ENCODE peak calls at places on chromosomes 13 and 19, in four cellular contexts. H is HepG2, W is K562, F is GM12878. M is an unnamed sample.

GRCh38 chr13:45700971-45701900 is 884 bp upstream of the CBY2 start:
- DNase-seq in H (no peak), W (no peak), F (peak), M (peak)

GRCh38 chr13:77386880-77387606 is 60.1 kb upstream of the MYCBP2 start:
- DNase-seq in H (no peak), W (no peak), F (no peak), M (no peak)

GRCh38 chr19:44585371-44586141 is 27.8 kb upstream of the IGSF23 start:
- DNase-seq in F (no peak), W (no peak), H (no peak), M (no peak)

GRCh38 chr13:38582133-38582532 is 104.7 kb upstream of the FREM2 start:
- DNase-seq in H (peak), W (peak), F (no peak), M (no peak)

GRCh38 chr19:5990289-5990797 is 12.4 kb upstream of the RANBP3 start:
- DNase-seq in W (peak), F (no peak), H (no peak), M (peak)

GRCh38 chr19:19409235-19410030 is 4.0 kb downstream of the GATAD2A start:
- DNase-seq in H (no peak), W (no peak), F (no peak), M (no peak)

GRCh38 chr13:34356686-34357434 is 538.9 kb downstream of the RFC3 start:
- DNase-seq in W (no peak), H (no peak), F (no peak), M (no peak)

GRCh38 chr13:112870737-112871287 is 98.2 kb upstream of the MCF2L start:
- DNase-seq in F (no peak), W (no peak), H (no peak), M (no peak)

GRCh38 chr19:30338878-30339623 is 33.1 kb upstream of the ZNF536 start:
- DNase-seq in F (no peak), W (no peak), H (no peak), M (no peak)

GRCh38 chr13:110442946-110443632 is 118.4 kb downstream of the RAB20 start:
- DNase-seq in W (no peak), H (no peak), F (no peak), M (no peak)
- TF ChIP-seq CBFB in W (no peak), H (no peak), F (no peak), M (no peak)

GRCh38 chr13:65582160-65582559 is 1648.0 kb downstream of the PCDH9 start:
- DNase-seq in W (no peak), F (no peak), H (no peak), M (peak)
- TF ChIP-seq ESRRA in W (no peak), F (no peak), H (no peak), M (no peak)

GRCh38 chr19:56107626-56108351 is 13.3 kb downstream of the ZNF787 start:
- DNase-seq in W (no peak), F (no peak), H (no peak), M (no peak)

GRCh38 chr19:56106993-56107392 is 14.1 kb downstream of the ZNF787 start:
- DNase-seq in H (no peak), F (no peak), W (no peak), M (no peak)

GRCh38 chr19:56110515-56111448 is 10.3 kb downstream of the ZNF787 start:
- DNase-seq in W (peak), H (peak), F (no peak), M (no peak)

GRCh38 chr19:56108447-56109195 is 12.5 kb downstream of the ZNF787 start:
- DNase-seq in F (no peak), W (no peak), H (no peak), M (no peak)

GRCh38 chr19:56109216-56109615 is 11.9 kb downstream of the ZNF787 start:
- DNase-seq in W (no peak), F (no peak), H (no peak), M (no peak)
- TF ChIP-seq CBFB in W (no peak), F (no peak), H (no peak), M (no peak)

DNA sequence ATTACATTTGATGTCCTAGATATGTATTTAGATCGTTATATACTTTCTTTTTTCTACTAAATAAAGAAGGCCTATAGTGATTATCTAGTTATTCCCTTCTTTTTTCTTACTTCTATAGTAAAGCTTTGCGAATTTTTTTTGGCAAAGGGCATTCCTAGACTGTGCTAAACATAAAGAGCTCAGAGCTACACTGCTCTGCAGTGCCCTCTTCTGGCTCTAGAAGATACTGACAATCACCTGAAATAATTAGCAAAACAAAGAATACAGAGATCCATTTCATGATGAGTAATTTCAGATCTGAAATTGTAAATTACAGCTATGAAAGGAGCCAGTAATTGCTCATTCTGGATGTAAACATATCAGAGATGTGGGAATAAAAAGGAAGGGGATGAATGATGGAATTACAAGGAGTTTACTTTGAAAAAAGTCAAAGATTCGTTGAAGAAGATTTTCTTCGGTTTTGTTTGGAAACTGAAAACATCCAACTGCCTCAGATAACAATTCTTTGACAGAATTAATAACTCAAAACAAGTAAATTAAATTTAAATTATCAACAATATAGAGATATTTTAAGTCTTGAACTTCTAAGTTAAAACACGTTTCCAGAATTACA is 288.5 kb downstream of the NALCN start:
- DNase-seq in W (peak), F (no peak), H (peak), M (no peak)
- TF ChIP-seq ESRRA in W (no peak), F (no peak), H (no peak), M (no peak)

DNA sequence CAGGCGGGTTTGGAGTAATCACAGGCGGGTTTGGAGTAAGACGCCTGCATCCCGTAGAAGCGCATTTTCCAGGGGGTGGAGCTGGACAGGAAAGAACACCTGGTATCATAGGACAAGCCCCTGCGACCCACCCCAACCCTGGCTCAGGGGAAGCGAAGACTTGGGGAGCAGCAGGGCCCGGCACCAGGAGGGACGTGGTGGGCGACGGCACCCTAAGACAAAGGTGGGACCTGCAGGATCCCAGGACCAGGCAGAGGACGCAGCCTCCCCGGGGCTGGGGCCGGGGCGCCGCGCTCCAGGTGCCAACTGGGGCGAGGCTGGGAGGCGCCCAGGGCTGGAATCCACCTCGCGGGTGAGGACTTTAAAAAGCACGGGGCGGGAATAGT is 520 bp downstream of the ZNF600 start:
- DNase-seq in W (peak), H (no peak), F (no peak), M (peak)
- TF ChIP-seq CBFB in W (no peak), H (no peak), F (no peak), M (no peak)

DNA sequence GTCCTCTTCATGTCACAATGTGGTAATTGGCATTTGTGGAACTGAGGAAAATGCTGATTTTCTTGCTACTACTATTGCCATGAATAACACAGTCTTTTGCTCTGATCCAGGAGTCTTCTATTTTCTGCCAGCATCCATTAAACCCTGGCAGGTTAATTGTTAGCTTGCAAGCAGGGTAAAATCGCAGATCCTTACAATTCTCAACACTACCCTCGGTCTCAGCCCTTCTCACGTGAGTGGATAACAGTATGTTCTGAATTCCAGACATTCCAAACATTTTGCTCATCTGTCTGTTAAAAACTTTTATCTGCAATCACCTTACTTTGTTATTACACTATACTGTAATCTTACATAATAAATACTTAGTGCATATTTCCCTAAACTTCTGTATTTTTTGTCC is 251.3 kb upstream of the ATXN8OS start:
- DNase-seq in W (no peak), H (no peak), F (no peak), M (no peak)
- TF ChIP-seq ESRRA in W (no peak), H (no peak), F (no peak), M (no peak)

DNA sequence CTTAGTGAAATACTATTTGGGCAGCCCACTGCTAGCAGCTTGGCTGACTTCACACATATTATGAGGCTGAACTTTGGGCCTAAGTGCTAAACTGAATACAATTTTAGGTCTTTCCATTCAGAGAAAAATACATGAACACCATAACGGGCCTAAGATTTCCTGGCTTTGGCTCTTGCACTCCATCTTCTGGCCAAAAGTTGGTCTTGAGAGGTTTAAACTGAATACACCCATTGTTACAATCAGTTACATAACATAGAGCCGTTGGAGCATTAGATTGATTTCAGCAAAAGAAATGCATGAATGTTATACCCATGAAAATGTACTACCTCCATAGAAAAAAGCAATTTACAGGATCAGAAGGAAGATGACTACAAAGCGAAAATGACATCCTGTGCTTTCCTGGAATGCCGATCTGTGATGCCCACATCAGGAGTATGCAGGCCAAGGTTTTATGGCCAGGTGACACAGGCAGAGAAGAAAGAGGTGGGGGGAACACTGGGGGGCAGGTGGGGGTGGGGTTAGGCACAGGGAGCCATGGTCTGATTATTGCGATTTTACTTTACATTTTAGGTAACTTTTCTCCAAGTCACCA is 11.1 kb upstream of the SHISA2 start:
- DNase-seq in W (peak), H (peak), F (no peak), M (no peak)
- TF ChIP-seq CBFB in W (no peak), H (no peak), F (no peak), M (no peak)

GRCh38 chr19:46863818-46864629 is 3.2 kb downstream of the ARHGAP35 start:
- DNase-seq in W (no peak), H (peak), F (no peak), M (peak)
- TF ChIP-seq ESRRA in W (no peak), H (no peak), F (no peak), M (no peak)